ENCODE peak calls at places on chromosomes 13 and 19, in six cellular contexts. E is WERI-Rb-1; C is prostate gland; A is CD8-positive, alpha-beta memory T cell; R is small intestine; S is effector memory CD4-positive, alpha-beta T cell. W is an unnamed sample. For H3K27me3, the result is how much of the 10 kb centered on the place peaks cover.

GRCh38 chr19:45177817-45178261 is at the start of gene TRAPPC6A:
- DNase-seq in C (no peak), A (no peak), R (no peak), S (no peak), E (no peak), W (no peak)

GRCh38 chr13:77693449-77693940 is 4.0 kb upstream of the SLAIN1 start:
- DNase-seq in R (no peak), S (no peak), E (no peak), C (no peak), A (no peak), W (no peak)

GRCh38 chr13:33249066-33249465 is 36.5 kb downstream of the STARD13 start:
- DNase-seq in A (no peak), E (no peak), R (no peak), S (no peak), C (no peak), W (no peak)

GRCh38 chr13:107299717-107300116 is 731.8 kb upstream of the ARGLU1 start:
- DNase-seq in A (no peak), E (no peak), S (no peak), R (no peak), C (no peak), W (no peak)

GRCh38 chr19:49403404-49404187 is 15.5 kb downstream of the KASH5 start:
- DNase-seq in S (no peak), C (no peak), R (no peak), E (peak), A (no peak), W (no peak)

GRCh38 chr13:42626461-42626860 is 52.5 kb downstream of the TNFSF11 start:
- DNase-seq in E (no peak), R (no peak), C (no peak), S (no peak), A (no peak), W (no peak)

GRCh38 chr13:26095338-26095737 is 43.5 kb upstream of the SHISA2 start:
- DNase-seq in E (no peak), S (no peak), R (no peak), C (no peak), A (no peak), W (no peak)

GRCh38 chr13:20186771-20187170 is 6.0 kb downstream of the GJB2 start:
- DNase-seq in A (no peak), S (no peak), E (no peak), R (no peak), C (no peak), W (no peak)

GRCh38 chr19:48368942-48369341 is 4.8 kb downstream of the SYNGR4 start:
- DNase-seq in S (no peak), C (no peak), R (peak), E (peak), A (no peak), W (no peak)

GRCh38 chr19:48371367-48371766 is 7.2 kb downstream of the SYNGR4 start:
- DNase-seq in S (no peak), C (no peak), A (no peak), R (no peak), E (no peak), W (no peak)

GRCh38 chr19:48370955-48371354 is 6.8 kb downstream of the SYNGR4 start:
- DNase-seq in A (no peak), C (no peak), E (no peak), R (no peak), S (no peak), W (no peak)

GRCh38 chr19:48373567-48373966 is 9.4 kb downstream of the SYNGR4 start:
- DNase-seq in C (no peak), S (no peak), A (no peak), R (no peak), E (no peak), W (no peak)

DNA sequence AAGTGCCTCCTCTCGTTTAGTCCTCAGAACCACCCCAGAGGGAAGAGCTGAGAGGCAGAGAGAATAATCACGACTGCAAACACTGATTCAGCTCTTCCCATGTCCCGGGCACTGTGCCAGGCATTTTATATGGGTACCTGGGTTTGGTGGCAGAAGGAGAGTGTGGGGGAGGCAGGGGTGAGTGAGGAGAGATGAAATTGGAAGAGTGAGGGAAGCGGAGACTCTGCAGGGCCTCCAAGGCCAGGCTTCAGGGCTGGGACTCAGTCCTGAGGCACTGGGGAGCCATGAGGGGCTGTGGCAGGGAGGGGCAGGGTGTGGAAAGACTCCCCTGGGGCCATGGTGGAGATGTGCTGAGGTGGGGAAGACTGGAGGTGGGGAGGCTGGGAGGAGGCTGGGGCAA is 8.7 kb downstream of the SYNGR4 start:
- DNase-seq in A (no peak), R (no peak), E (no peak), S (no peak), C (peak), W (no peak)
- H3K27ac ChIP-seq in A (no peak), R (no peak), E (peak), S (no peak), C (no peak), W (no peak)

DNA sequence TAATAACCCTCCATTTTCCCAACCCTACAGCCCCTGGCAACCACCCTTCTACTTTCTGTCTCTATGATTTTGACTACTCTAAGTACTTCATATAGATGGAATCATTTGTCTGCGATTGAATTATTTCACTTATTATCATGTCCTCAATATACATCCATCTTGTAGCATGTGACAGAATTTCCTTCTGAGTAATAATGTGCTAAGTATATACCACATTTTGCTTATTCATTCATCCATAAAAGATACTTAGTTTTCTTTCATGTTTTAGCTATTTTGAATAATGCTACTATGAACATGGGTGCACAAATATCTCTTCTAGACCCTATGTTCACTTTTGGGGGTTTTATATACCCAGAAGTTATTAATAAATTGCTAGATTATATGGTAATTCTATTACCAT is 17.4 kb upstream of the NDFIP2 start:
- DNase-seq in A (no peak), E (no peak), R (no peak), S (no peak), C (no peak), W (no peak)
- H3K4me3 ChIP-seq in A (no peak), E (no peak), R (no peak), S (no peak), C (no peak), W (no peak)

GRCh38 chr19:442085-442484 is 18.7 kb downstream of the SHC2 start:
- DNase-seq in C (no peak), R (no peak), E (no peak), S (no peak), A (no peak), W (no peak)
- H3K27me3 ChIP-seq in C (under half), R (under half), E (under half), S (under half), A (under half), W (under half)

DNA sequence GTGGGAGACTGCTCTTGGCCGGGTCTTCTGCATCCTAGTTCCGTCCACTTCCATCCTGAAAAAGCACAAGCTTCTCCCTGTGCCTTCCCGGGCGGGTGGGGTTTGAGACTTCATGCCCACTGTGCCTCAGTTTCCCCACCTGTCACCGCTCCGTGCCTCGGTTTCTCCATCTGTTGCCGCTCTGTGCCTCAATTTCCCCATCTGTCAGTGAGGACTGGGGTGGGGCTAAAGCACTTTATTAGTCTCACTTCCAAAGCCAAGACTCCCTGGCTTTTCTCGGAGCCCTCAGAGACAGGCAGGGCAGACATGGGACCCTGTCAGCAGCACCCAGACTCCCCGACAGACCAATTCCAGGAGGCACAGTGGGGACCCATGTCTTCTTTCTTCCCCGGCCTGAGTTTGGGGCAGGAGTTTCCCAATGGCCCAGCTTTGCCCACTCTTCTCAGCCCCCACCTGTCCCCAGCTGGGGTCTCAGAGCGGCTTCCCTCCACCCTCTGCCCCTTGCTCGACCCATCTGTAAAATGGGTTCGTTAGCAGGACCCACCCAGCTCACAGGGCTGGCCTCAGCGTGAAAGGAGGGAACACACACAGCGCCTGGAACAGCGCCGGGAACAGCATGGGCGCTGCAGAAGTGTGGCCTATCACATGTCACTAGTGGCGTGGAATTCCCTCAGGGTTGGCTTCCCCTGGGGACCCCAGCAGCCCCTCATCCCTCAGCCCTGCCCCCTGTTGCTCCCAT is 4.6 kb upstream of the PEAK3 start:
- DNase-seq in S (no peak), A (no peak), E (no peak), R (no peak), C (no peak), W (no peak)
- H3K27ac ChIP-seq in S (no peak), A (no peak), E (no peak), R (no peak), C (no peak), W (no peak)

GRCh38 chr19:13729859-13730258 is 34.5 kb upstream of the MRI1 start:
- DNase-seq in C (no peak), A (no peak), R (no peak), E (no peak), S (no peak), W (no peak)
- H3K4me3 ChIP-seq in C (no peak), A (no peak), R (no peak), E (no peak), S (no peak), W (no peak)